ENCODE peak calls at places on chromosomes 3 and 15, in nine cellular contexts. R, Z, E, T, P, H, C, I and O are unnamed samples.

GRCh38 chr3:10515884-10516495 is 10.6 kb upstream of the ATP2B2 start:
- DNase-seq in R (no peak), Z (no peak), E (no peak), T (no peak), P (no peak), H (no peak), C (no peak), I (no peak), O (no peak)

GRCh38 chr3:195542261-195542660 is 864 bp downstream of the PPP1R2 start:
- DNase-seq in R (no peak), Z (no peak), E (peak), T (no peak), P (peak), H (no peak), C (no peak), I (no peak), O (peak)

GRCh38 chr3:119279101-119279554 is 15.1 kb upstream of the ARHGAP31 start:
- DNase-seq in R (no peak), Z (no peak), E (peak), T (no peak), P (peak), H (no peak), C (peak), I (no peak), O (no peak)

GRCh38 chr3:195441476-195441970 is 1.3 kb downstream of the ACAP2 start:
- DNase-seq in R (no peak), Z (no peak), E (peak), T (peak), P (no peak), H (no peak), C (no peak), I (no peak), O (peak)

GRCh38 chr3:139117136-139117675 is 72.5 kb upstream of the PRR23C start:
- DNase-seq in R (peak), Z (no peak), E (no peak), T (no peak), P (peak), H (no peak), C (no peak), I (no peak), O (no peak)

GRCh38 chr15:57541805-57542504 is 49.7 kb upstream of the MYZAP start:
- DNase-seq in R (peak), Z (no peak), E (peak), T (peak), P (peak), H (peak), C (peak), I (no peak), O (peak)

GRCh38 chr15:90619939-90620338 is 90.2 kb downstream of the CRTC3 start:
- DNase-seq in R (no peak), Z (no peak), E (no peak), T (no peak), P (no peak), H (no peak), C (no peak), I (no peak), O (peak)

GRCh38 chr3:43394071-43394501 is 107.7 kb downstream of the SNRK start:
- DNase-seq in R (no peak), Z (no peak), E (no peak), T (peak), P (peak), H (no peak), C (no peak), I (no peak), O (no peak)

GRCh38 chr3:71370467-71370866 is 213.1 kb downstream of the FOXP1 start:
- DNase-seq in R (no peak), Z (no peak), E (no peak), T (no peak), P (no peak), H (no peak), C (no peak), I (no peak), O (no peak)

GRCh38 chr15:64731012-64731806 is 44.2 kb downstream of the RBPMS2 start:
- DNase-seq in R (peak), Z (peak), E (peak), T (peak), P (peak), H (peak), C (peak), I (peak), O (peak)

GRCh38 chr3:19254189-19254588 is 105.9 kb downstream of the KCNH8 start:
- DNase-seq in R (no peak), Z (no peak), E (no peak), T (no peak), P (no peak), H (no peak), C (no peak), I (no peak), O (no peak)

GRCh38 chr3:144200004-144200403 is 228.4 kb downstream of the DIPK2A start:
- DNase-seq in R (no peak), Z (no peak), E (no peak), T (no peak), P (no peak), H (no peak), C (no peak), I (no peak), O (peak)

GRCh38 chr15:88476635-88477038 is 9.1 kb downstream of the MRPS11 start:
- DNase-seq in R (no peak), Z (no peak), E (peak), T (no peak), P (peak), H (peak), C (peak), I (no peak), O (peak)

GRCh38 chr3:13282986-13283876 is 136.9 kb downstream of the NUP210 start:
- DNase-seq in R (peak), Z (no peak), E (no peak), T (no peak), P (no peak), H (no peak), C (no peak), I (no peak), O (peak)

GRCh38 chr3:127161236-127161635 is 31.7 kb upstream of the PRR23E start:
- DNase-seq in R (no peak), Z (no peak), E (no peak), T (no peak), P (no peak), H (no peak), C (no peak), I (no peak), O (no peak)

GRCh38 chr15:90044916-90045371 is 43.8 kb downstream of the ZNF710 start:
- DNase-seq in R (no peak), Z (no peak), E (no peak), T (no peak), P (no peak), H (no peak), C (no peak), I (no peak), O (no peak)

GRCh38 chr15:63133786-63134185 is 12.1 kb downstream of the LACTB start:
- DNase-seq in R (no peak), Z (no peak), E (no peak), T (no peak), P (peak), H (no peak), C (no peak), I (no peak), O (no peak)